ENCODE peak calls at places on chromosomes 1 and 21, in eight cellular contexts. P, E, O, M, I, T, L and Q are unnamed samples.

GRCh38 chr1:198234511-198235251 is 77.9 kb downstream of the NEK7 start:
- DNase-seq in I (no peak), L (no peak), O (no peak), M (no peak), P (no peak), T (no peak), E (no peak), Q (no peak)

GRCh38 chr1:117895482-117896114 is 33.8 kb downstream of the GDAP2 start:
- DNase-seq in O (peak), E (peak), P (peak), M (peak), L (peak), T (peak), I (peak), Q (no peak)

GRCh38 chr1:232538224-232538942 is 91.5 kb downstream of the SIPA1L2 start:
- DNase-seq in M (no peak), P (no peak), E (no peak), L (no peak), T (no peak), O (peak), I (no peak), Q (no peak)

GRCh38 chr21:33994373-33994772 is 78.8 kb upstream of the ATP5PO start:
- DNase-seq in I (no peak), M (no peak), P (no peak), O (no peak), E (no peak), L (no peak), T (no peak), Q (no peak)

GRCh38 chr1:185880779-185881333 is 146.7 kb downstream of the HMCN1 start:
- DNase-seq in L (peak), E (no peak), M (no peak), P (no peak), T (no peak), I (no peak), O (no peak), Q (no peak)

GRCh38 chr1:202998836-202999750 is 8.1 kb upstream of the TMEM183A start:
- DNase-seq in I (peak), M (no peak), O (peak), P (peak), L (peak), E (peak), T (peak), Q (peak)

GRCh38 chr1:168958562-168959289 is 147.8 kb upstream of the ATP1B1 start:
- DNase-seq in L (no peak), I (no peak), O (no peak), P (no peak), E (no peak), T (no peak), M (no peak), Q (no peak)

GRCh38 chr21:31622397-31622796 is 37.1 kb upstream of the SOD1 start:
- DNase-seq in O (no peak), P (no peak), T (no peak), M (no peak), L (no peak), E (no peak), I (no peak), Q (no peak)

GRCh38 chr1:31626451-31627202 is 9.1 kb downstream of the HCRTR1 start:
- DNase-seq in I (peak), P (no peak), O (no peak), M (peak), E (no peak), L (no peak), T (no peak), Q (no peak)

GRCh38 chr1:109499661-109500536 is 6.0 kb downstream of the CYB561D1 start:
- DNase-seq in I (no peak), E (peak), M (peak), O (peak), T (peak), P (no peak), L (no peak), Q (no peak)

GRCh38 chr1:102174259-102174863 is 177.6 kb upstream of the OLFM3 start:
- DNase-seq in T (peak), L (no peak), P (no peak), M (no peak), I (peak), O (peak), E (no peak), Q (no peak)

GRCh38 chr1:46684670-46685069 is 13.0 kb downstream of the TEX38 start:
- DNase-seq in I (no peak), E (no peak), T (no peak), L (no peak), M (no peak), O (no peak), P (no peak), Q (no peak)

GRCh38 chr1:200518524-200518923 is 102.0 kb downstream of the KIF14 start:
- DNase-seq in E (no peak), T (no peak), M (no peak), P (no peak), O (no peak), I (no peak), L (no peak), Q (no peak)

GRCh38 chr1:86852737-86853408 is 61.1 kb downstream of the SELENOF start:
- DNase-seq in M (no peak), L (no peak), O (no peak), E (no peak), I (no peak), P (no peak), T (no peak), Q (no peak)

GRCh38 chr1:21749109-21749508 is 33.8 kb downstream of the USP48 start:
- DNase-seq in P (no peak), O (no peak), L (no peak), M (no peak), E (no peak), T (no peak), I (no peak), Q (no peak)

GRCh38 chr1:209454340-209455014 is 129.0 kb upstream of the CAMK1G start:
- DNase-seq in P (no peak), E (no peak), O (no peak), L (no peak), M (no peak), T (no peak), I (no peak), Q (no peak)

GRCh38 chr1:56437959-56438358 is 141.4 kb downstream of the PLPP3 start:
- DNase-seq in T (no peak), M (no peak), E (no peak), O (no peak), I (no peak), P (no peak), L (no peak), Q (no peak)

GRCh38 chr1:11051781-11052510 is 4.9 kb upstream of the MASP2 start:
- DNase-seq in O (no peak), E (no peak), T (no peak), L (no peak), I (no peak), P (no peak), M (no peak), Q (no peak)

GRCh38 chr1:906532-907420 is 16.9 kb upstream of the SAMD11 start:
- DNase-seq in E (peak), I (no peak), M (peak), P (peak), L (peak), T (peak), O (peak), Q (no peak)

GRCh38 chr1:44259090-44259489 is 45.8 kb downstream of the DMAP1 start:
- DNase-seq in O (no peak), E (no peak), P (no peak), I (no peak), T (no peak), L (no peak), M (no peak), Q (no peak)

GRCh38 chr21:42041711-42042110 is 29.4 kb upstream of the UMODL1 start:
- DNase-seq in L (no peak), I (no peak), O (no peak), E (no peak), T (no peak), P (no peak), M (no peak), Q (no peak)

GRCh38 chr1:156114919-156115513 is 505 bp downstream of the LMNA start:
- DNase-seq in T (no peak), P (no peak), I (no peak), E (peak), O (peak), M (no peak), L (no peak), Q (no peak)

GRCh38 chr1:230169454-230170152 is 102.6 kb downstream of the GALNT2 start:
- DNase-seq in M (no peak), T (no peak), I (no peak), E (no peak), P (no peak), L (no peak), O (no peak), Q (peak)

GRCh38 chr1:10651377-10651776 is 145.1 kb downstream of the CASZ1 start:
- DNase-seq in O (no peak), E (no peak), T (no peak), L (no peak), I (peak), M (no peak), P (no peak), Q (no peak)

GRCh38 chr1:55443175-55443933 is 228.2 kb upstream of the USP24 start:
- DNase-seq in I (no peak), M (no peak), P (peak), E (peak), O (no peak), T (peak), L (peak), Q (peak)

GRCh38 chr1:191993549-191993948 is 164.7 kb upstream of the RGS18 start:
- DNase-seq in L (no peak), E (no peak), T (no peak), I (no peak), O (no peak), M (no peak), P (no peak), Q (no peak)

GRCh38 chr1:36542962-36543515 is 60.3 kb upstream of the CSF3R start:
- DNase-seq in T (no peak), I (no peak), P (no peak), L (no peak), M (no peak), E (no peak), O (no peak), Q (no peak)

GRCh38 chr1:246695136-246695535 is 29.1 kb upstream of the SCCPDH start:
- DNase-seq in M (no peak), T (no peak), O (no peak), E (no peak), L (no peak), I (no peak), P (no peak), Q (no peak)

GRCh38 chr1:94591791-94592565 is 50.4 kb upstream of the F3 start:
- DNase-seq in P (no peak), I (no peak), M (peak), E (no peak), O (no peak), T (no peak), L (no peak), Q (no peak)

GRCh38 chr1:172909606-172910326 is 141.0 kb downstream of the TNFSF18 start:
- DNase-seq in P (no peak), O (no peak), E (no peak), I (no peak), T (no peak), M (no peak), L (no peak), Q (no peak)

GRCh38 chr1:29503441-29503840 is 267.1 kb downstream of the PTPRU start:
- DNase-seq in I (no peak), L (no peak), E (peak), O (no peak), P (no peak), T (no peak), M (no peak), Q (peak)

GRCh38 chr1:111516008-111516535 is 12.6 kb upstream of the ADORA3 start:
- DNase-seq in O (peak), L (peak), M (no peak), P (no peak), I (no peak), T (no peak), E (peak), Q (no peak)

GRCh38 chr1:154876842-154877369 is 6.8 kb upstream of the KCNN3 start:
- DNase-seq in O (no peak), M (no peak), P (no peak), I (no peak), T (no peak), L (no peak), E (no peak), Q (no peak)

GRCh38 chr1:71276466-71276865 is 195.6 kb upstream of the ZRANB2 start:
- DNase-seq in T (no peak), P (no peak), M (no peak), L (no peak), I (no peak), O (no peak), E (no peak), Q (no peak)

DNA sequence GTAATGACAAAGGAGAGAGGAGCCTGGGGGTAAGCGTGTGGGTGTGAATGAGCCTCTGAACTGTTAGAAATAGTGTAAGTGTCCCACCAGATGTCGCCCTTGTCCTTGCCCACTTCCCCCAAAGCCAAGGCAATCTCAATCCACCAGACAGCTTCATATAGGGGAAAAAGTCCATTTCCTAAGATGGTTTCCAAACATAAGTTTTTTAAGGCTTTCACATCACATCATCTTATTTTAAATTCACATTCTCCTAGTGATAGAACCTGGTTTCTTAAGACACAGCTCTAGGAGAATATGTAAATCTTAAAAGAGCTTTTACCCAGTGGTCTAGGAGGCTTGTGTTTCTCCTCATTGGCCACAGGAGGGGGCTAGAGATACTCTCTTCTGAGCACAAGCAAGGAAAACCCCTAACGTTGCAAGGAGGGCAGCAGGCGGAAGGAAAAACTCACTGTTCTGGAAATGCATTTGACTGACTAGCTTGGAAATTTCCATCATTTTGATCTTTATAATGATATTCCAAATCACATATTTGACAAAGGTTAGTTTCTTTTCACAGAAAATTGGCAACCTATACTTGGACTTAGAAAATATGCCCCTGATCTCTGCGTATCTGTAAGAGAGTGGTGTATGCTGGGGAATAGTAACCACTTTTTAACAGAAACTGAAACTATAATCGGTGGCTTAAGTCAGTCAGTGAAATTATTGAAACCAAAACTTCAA is 51.9 kb upstream of the LPAR3 start:
- DNase-seq in E (peak), O (peak), P (peak), T (peak), I (peak), L (peak), M (peak), Q (peak)
- TF ChIP-seq CTCF in E (peak), O (peak), P (peak), T (peak), I (peak), L (peak), M (peak), Q (no peak)

GRCh38 chr1:88961081-88961480 is 31.3 kb downstream of the KYAT3 start:
- DNase-seq in P (no peak), I (no peak), M (no peak), O (no peak), T (no peak), L (no peak), E (no peak), Q (no peak)
- TF ChIP-seq CTCF in P (no peak), I (no peak), M (no peak), O (no peak), T (no peak), L (no peak), E (no peak), Q (no peak)

GRCh38 chr1:174769961-174770549 is 229.7 kb upstream of the CACYBP start:
- DNase-seq in E (no peak), O (peak), I (no peak), T (no peak), M (no peak), P (no peak), L (no peak), Q (no peak)
- TF ChIP-seq CTCF in E (peak), O (peak), I (peak), T (peak), M (peak), P (peak), L (peak), Q (no peak)

DNA sequence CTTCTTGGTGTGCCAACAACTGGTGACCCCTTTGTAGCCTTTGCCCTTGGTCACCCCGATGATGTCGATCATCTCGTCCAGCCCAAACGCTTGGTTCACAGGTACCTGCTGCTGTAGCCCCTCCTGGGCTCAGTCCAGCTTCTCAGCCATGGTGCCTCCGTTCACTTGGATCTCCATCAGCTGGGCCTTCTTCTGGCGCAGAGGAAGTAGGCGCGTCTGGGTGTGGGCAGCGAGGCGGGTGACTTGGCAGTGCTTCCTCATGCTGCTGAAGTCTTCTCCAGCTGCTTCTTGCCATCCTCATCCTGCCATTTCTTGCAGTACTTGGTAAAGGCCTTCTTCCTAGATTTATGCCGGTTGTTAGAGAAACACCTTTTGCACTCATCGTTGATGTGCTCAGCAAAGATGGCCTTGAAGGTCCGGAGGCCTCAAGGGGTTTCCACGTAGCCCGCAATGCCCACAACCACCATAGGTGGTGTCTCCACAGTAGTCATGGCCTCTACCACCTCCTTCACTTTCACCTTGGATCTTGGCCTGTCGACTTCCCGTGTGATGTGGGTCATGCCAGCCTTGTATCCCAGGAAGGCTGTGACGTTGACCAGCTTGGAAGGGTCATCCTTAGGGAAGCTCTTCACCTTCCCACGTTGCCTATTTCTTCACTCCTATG is 13.0 kb downstream of the DOP1B start:
- DNase-seq in P (no peak), L (no peak), E (no peak), I (no peak), T (no peak), M (peak), O (peak), Q (no peak)
- TF ChIP-seq CTCF in P (no peak), L (no peak), E (no peak), I (no peak), T (no peak), M (no peak), O (no peak), Q (no peak)

DNA sequence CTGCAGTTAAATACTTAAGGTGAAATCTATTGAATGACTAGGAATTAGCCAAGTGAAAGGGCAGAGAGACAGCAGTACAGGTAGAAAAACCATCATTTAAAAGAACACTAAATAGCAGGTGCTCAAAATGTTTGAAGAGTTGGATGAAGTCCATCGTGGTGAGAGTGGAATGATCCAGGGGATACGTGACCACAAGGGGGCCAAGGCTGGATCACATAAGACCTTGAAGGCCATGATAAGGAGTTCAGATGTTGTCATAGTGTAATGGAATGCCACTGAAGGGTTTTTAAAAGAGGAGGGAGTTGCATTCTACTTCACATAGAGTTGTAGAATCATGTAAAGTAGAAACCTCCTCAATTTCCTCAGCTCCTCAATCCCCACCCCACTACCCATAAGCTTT is 34.8 kb upstream of the HOOK1 start:
- DNase-seq in L (no peak), P (no peak), M (no peak), I (no peak), T (no peak), O (no peak), E (no peak), Q (no peak)
- TF ChIP-seq CTCF in L (no peak), P (peak), M (no peak), I (no peak), T (no peak), O (no peak), E (no peak), Q (no peak)